ENCODE peak calls at places on chromosomes 16 and 17, in ten cellular contexts. C, L, T, Q, G, Z, V, F, M and E are unnamed samples.

GRCh38 chr17:57109393-57110151 is 24.5 kb downstream of the AKAP1 start:
- DNase-seq in C (no peak), L (no peak), T (no peak), Q (no peak), G (no peak), Z (no peak), V (peak), F (peak), M (no peak), E (no peak)

GRCh38 chr16:89422905-89423630 is 67.3 kb downstream of the ANKRD11 start:
- DNase-seq in C (no peak), L (peak), T (no peak), Q (no peak), G (no peak), Z (no peak), V (peak), F (peak), M (no peak), E (peak)

GRCh38 chr16:2032285-2033056 is 5.8 kb downstream of the NHERF2 start:
- DNase-seq in C (no peak), L (peak), T (no peak), Q (no peak), G (peak), Z (no peak), V (peak), F (peak), M (no peak), E (no peak)

GRCh38 chr16:83245061-83245460 is 562.7 kb upstream of the HSBP1 start:
- DNase-seq in C (no peak), L (no peak), T (no peak), Q (no peak), G (no peak), Z (no peak), V (no peak), F (peak), M (no peak), E (no peak)

GRCh38 chr17:80101946-80102706 is 745 bp downstream of the GAA start:
- DNase-seq in C (peak), L (no peak), T (peak), Q (no peak), G (peak), Z (peak), V (peak), F (peak), M (no peak), E (no peak)

GRCh38 chr17:7992924-7993323 is 9.5 kb upstream of the GUCY2D start:
- DNase-seq in C (no peak), L (no peak), T (no peak), Q (no peak), G (no peak), Z (no peak), V (no peak), F (no peak), M (no peak), E (no peak)

GRCh38 chr16:15507299-15507958 is 73.0 kb downstream of the BMERB1 start:
- DNase-seq in C (no peak), L (no peak), T (peak), Q (no peak), G (no peak), Z (no peak), V (peak), F (peak), M (no peak), E (no peak)

GRCh38 chr16:85448557-85449194 is 164.4 kb upstream of the GSE1 start:
- DNase-seq in C (peak), L (no peak), T (no peak), Q (peak), G (no peak), Z (peak), V (peak), F (no peak), M (no peak), E (no peak)

GRCh38 chr17:65931246-65932149 is 260.4 kb downstream of the CEP112 start:
- DNase-seq in C (no peak), L (no peak), T (no peak), Q (no peak), G (no peak), Z (no peak), V (no peak), F (peak), M (no peak), E (no peak)

GRCh38 chr17:80605326-80606066 is 60.9 kb downstream of the RPTOR start:
- DNase-seq in C (no peak), L (peak), T (peak), Q (no peak), G (no peak), Z (no peak), V (no peak), F (peak), M (no peak), E (peak)

GRCh38 chr17:28227278-28228108 is 91.5 kb upstream of the TMEM97 start:
- DNase-seq in C (peak), L (peak), T (peak), Q (no peak), G (no peak), Z (peak), V (no peak), F (no peak), M (peak), E (peak)

GRCh38 chr17:80029235-80029974 is 6.3 kb downstream of the TBC1D16 start:
- DNase-seq in C (no peak), L (peak), T (peak), Q (peak), G (peak), Z (peak), V (peak), F (peak), M (peak), E (peak)

GRCh38 chr17:1645207-1646171 is at the start of gene SCARF1:
- DNase-seq in C (peak), L (peak), T (no peak), Q (peak), G (no peak), Z (no peak), V (no peak), F (no peak), M (no peak), E (no peak)

GRCh38 chr16:14015948-14016347 is 55.2 kb upstream of the MRTFB start:
- DNase-seq in C (no peak), L (peak), T (peak), Q (peak), G (no peak), Z (peak), V (peak), F (peak), M (no peak), E (peak)

GRCh38 chr16:519841-520687 is 7.4 kb upstream of the CAPN15 start:
- DNase-seq in C (no peak), L (no peak), T (no peak), Q (no peak), G (peak), Z (no peak), V (no peak), F (no peak), M (no peak), E (no peak)

GRCh38 chr17:682150-682549 is 32.5 kb downstream of the VPS53 start:
- DNase-seq in C (no peak), L (no peak), T (no peak), Q (no peak), G (no peak), Z (no peak), V (no peak), F (no peak), M (no peak), E (no peak)

GRCh38 chr16:48911700-48912099 is 301.7 kb upstream of the N4BP1 start:
- DNase-seq in C (no peak), L (no peak), T (no peak), Q (no peak), G (no peak), Z (no peak), V (peak), F (peak), M (no peak), E (no peak)

GRCh38 chr17:61353615-61354014 is 46.0 kb upstream of the TBX2 start:
- DNase-seq in C (peak), L (no peak), T (no peak), Q (no peak), G (no peak), Z (no peak), V (no peak), F (no peak), M (no peak), E (no peak)

GRCh38 chr16:592518-593306 is 2.8 kb downstream of the RAB40C start:
- DNase-seq in C (peak), L (peak), T (no peak), Q (no peak), G (peak), Z (peak), V (peak), F (no peak), M (no peak), E (no peak)

GRCh38 chr17:1573932-1574696 is 11.5 kb upstream of the PITPNA start:
- DNase-seq in C (peak), L (peak), T (peak), Q (peak), G (peak), Z (peak), V (peak), F (peak), M (peak), E (peak)

GRCh38 chr17:28963841-28964240 is 12.5 kb upstream of the PHF12 start:
- DNase-seq in C (peak), L (no peak), T (no peak), Q (no peak), G (no peak), Z (no peak), V (no peak), F (no peak), M (no peak), E (no peak)

GRCh38 chr17:57979076-57979475 is 9.0 kb downstream of the VEZF1 start:
- DNase-seq in C (no peak), L (no peak), T (peak), Q (no peak), G (no peak), Z (no peak), V (no peak), F (no peak), M (no peak), E (no peak)

GRCh38 chr17:8728251-8728925 is 16.2 kb downstream of the CCDC42 start:
- DNase-seq in C (no peak), L (no peak), T (peak), Q (no peak), G (no peak), Z (no peak), V (no peak), F (no peak), M (no peak), E (no peak)

GRCh38 chr17:43713494-43714162 is 45.0 kb downstream of the SOST start:
- DNase-seq in C (peak), L (no peak), T (no peak), Q (no peak), G (no peak), Z (peak), V (peak), F (no peak), M (no peak), E (peak)

GRCh38 chr16:8257561-8257960 is 332.8 kb downstream of the TMEM114 start:
- DNase-seq in C (no peak), L (no peak), T (no peak), Q (no peak), G (no peak), Z (no peak), V (no peak), F (no peak), M (no peak), E (no peak)

GRCh38 chr17:73643012-73643845 is 1.0 kb downstream of the SDK2 start:
- DNase-seq in C (peak), L (no peak), T (no peak), Q (no peak), G (no peak), Z (no peak), V (peak), F (no peak), M (no peak), E (no peak)

GRCh38 chr17:45787044-45787443 is 2.9 kb downstream of the CRHR1 start:
- DNase-seq in C (no peak), L (no peak), T (no peak), Q (no peak), G (no peak), Z (no peak), V (no peak), F (no peak), M (no peak), E (no peak)

GRCh38 chr17:55249861-55250260 is 14.9 kb upstream of the HLF start:
- DNase-seq in C (no peak), L (no peak), T (no peak), Q (no peak), G (no peak), Z (no peak), V (no peak), F (no peak), M (no peak), E (no peak)

GRCh38 chr17:64502021-64502420 is 4.1 kb downstream of the DDX5 start:
- DNase-seq in C (no peak), L (no peak), T (no peak), Q (no peak), G (no peak), Z (no peak), V (no peak), F (no peak), M (no peak), E (no peak)

GRCh38 chr17:64499805-64500486 is 3.1 kb upstream of the POLG2 start:
- DNase-seq in C (no peak), L (no peak), T (no peak), Q (no peak), G (no peak), Z (no peak), V (peak), F (peak), M (no peak), E (no peak)

GRCh38 chr17:64500487-64500859 is 3.6 kb upstream of the POLG2 start:
- DNase-seq in C (no peak), L (no peak), T (no peak), Q (no peak), G (no peak), Z (no peak), V (no peak), F (no peak), M (no peak), E (no peak)

GRCh38 chr17:64502809-64503208 is 3.3 kb downstream of the DDX5 start:
- DNase-seq in C (no peak), L (no peak), T (no peak), Q (no peak), G (no peak), Z (no peak), V (no peak), F (peak), M (no peak), E (no peak)

DNA sequence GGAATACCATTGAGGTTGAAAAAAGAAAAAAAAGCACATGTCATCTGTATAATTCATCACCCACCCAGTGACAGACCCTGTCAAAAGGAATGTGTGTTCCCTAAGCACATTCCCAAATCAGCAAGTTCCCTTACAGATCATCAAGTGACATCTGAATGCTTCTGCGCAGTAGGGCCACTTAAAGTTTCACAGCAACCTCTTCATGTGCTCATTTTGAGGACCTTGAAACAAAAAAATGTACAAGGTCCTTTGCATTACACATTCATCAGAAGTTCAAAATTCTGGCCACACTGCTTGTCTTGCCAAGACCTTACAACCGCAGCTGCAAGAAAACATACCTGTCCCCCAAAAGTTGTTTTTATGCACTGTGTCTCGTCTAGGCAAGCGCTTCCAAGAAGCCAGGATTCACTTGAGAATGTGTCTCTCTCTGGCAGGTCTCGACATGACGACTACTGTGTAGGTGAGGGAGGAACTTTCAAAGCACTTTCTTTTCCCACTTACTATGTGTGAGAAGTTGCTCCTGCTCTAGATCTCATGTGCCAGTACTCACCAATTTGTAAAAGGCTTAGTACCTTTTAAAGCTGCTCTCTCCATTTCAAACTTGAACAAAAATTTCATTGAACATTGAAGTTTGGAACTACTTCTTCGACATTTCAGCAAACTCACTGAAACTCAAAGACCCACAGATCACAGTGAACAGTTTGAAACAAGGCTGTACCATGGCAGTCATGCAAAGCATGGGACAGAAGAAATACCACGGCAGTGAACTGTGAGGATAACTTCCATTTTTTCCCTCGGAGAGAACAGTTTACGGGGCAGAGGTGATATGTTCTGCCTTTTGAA is 4.3 kb upstream of the POLG2 start:
- DNase-seq in C (no peak), L (peak), T (no peak), Q (no peak), G (no peak), Z (no peak), V (no peak), F (no peak), M (no peak), E (no peak)
- TF ChIP-seq POLR2A in C (no peak), L (no peak), T (no peak), Q (no peak), G (no peak), Z (no peak), V (no peak), F (no peak), M (no peak), E (no peak)

GRCh38 chr17:38916771-38917170 is 8.6 kb upstream of the LASP1NB start:
- DNase-seq in C (peak), L (no peak), T (peak), Q (no peak), G (no peak), Z (no peak), V (no peak), F (no peak), M (no peak), E (no peak)
- TF ChIP-seq POLR2A in C (no peak), L (no peak), T (no peak), Q (no peak), G (no peak), Z (no peak), V (no peak), F (no peak), M (no peak), E (no peak)

GRCh38 chr17:40019140-40019991 is 4.1 kb downstream of the CSF3 start:
- DNase-seq in C (no peak), L (peak), T (no peak), Q (peak), G (no peak), Z (peak), V (no peak), F (peak), M (no peak), E (no peak)
- TF ChIP-seq POLR2A in C (no peak), L (no peak), T (no peak), Q (no peak), G (no peak), Z (no peak), V (no peak), F (no peak), M (no peak), E (no peak)

GRCh38 chr17:76493505-76494167 is 7.6 kb downstream of the RHBDF2 start:
- DNase-seq in C (peak), L (no peak), T (no peak), Q (no peak), G (no peak), Z (no peak), V (no peak), F (no peak), M (no peak), E (no peak)
- TF ChIP-seq POLR2A in C (no peak), L (no peak), T (no peak), Q (no peak), G (no peak), Z (no peak), V (no peak), F (no peak), M (no peak), E (no peak)

GRCh38 chr16:17328971-17329370 is 141.8 kb downstream of the XYLT1 start:
- DNase-seq in C (no peak), L (no peak), T (no peak), Q (peak), G (no peak), Z (no peak), V (no peak), F (no peak), M (no peak), E (no peak)
- TF ChIP-seq POLR2A in C (no peak), L (no peak), T (no peak), Q (no peak), G (no peak), Z (no peak), V (no peak), F (no peak), M (no peak), E (no peak)

GRCh38 chr17:49074851-49075540 is 57.6 kb upstream of the B4GALNT2 start:
- DNase-seq in C (no peak), L (no peak), T (no peak), Q (no peak), G (no peak), Z (no peak), V (no peak), F (no peak), M (no peak), E (no peak)

GRCh38 chr17:49071106-49071505 is 61.5 kb upstream of the B4GALNT2 start:
- DNase-seq in C (no peak), L (no peak), T (no peak), Q (no peak), G (no peak), Z (no peak), V (peak), F (peak), M (no peak), E (no peak)

GRCh38 chr17:49067163-49067562 is 65.4 kb upstream of the B4GALNT2 start:
- DNase-seq in C (peak), L (no peak), T (no peak), Q (no peak), G (no peak), Z (no peak), V (no peak), F (no peak), M (no peak), E (no peak)

GRCh38 chr17:49069585-49070273 is 62.8 kb upstream of the B4GALNT2 start:
- DNase-seq in C (no peak), L (no peak), T (no peak), Q (no peak), G (no peak), Z (no peak), V (no peak), F (peak), M (no peak), E (no peak)
- TF ChIP-seq POLR2A in C (no peak), L (no peak), T (no peak), Q (no peak), G (no peak), Z (no peak), V (no peak), F (no peak), M (no peak), E (no peak)